ENCODE peak calls at places on chromosomes 11 and 22, in eight cellular contexts. One of them, this sample, is unnamed.

GRCh38 chr11:35082322-35083180 is 56.4 kb upstream of the CD44 start:
- DNase-seq in naive thymus-derived CD4-positive, alpha-beta T cell: peak; percentile 94
- DNase-seq in amniotic stem cell: peak; percentile 62
- DNase-seq in NCI-H446: no peak
- DNase-seq in T-helper 1 cell: peak; percentile 79
- DNase-seq in bronchial epithelial cell: peak; percentile 83
- DNase-seq in tibial artery: peak; percentile 63
- DNase-seq in EL: peak; percentile 96
- DNase-seq in this sample: peak; percentile 51

GRCh38 chr11:576791-577610 is 731 bp downstream of the PHRF1 start:
- DNase-seq in naive thymus-derived CD4-positive, alpha-beta T cell: no peak
- DNase-seq in amniotic stem cell: no peak
- DNase-seq in NCI-H446: no peak
- DNase-seq in T-helper 1 cell: no peak
- DNase-seq in bronchial epithelial cell: no peak
- DNase-seq in tibial artery: no peak
- DNase-seq in EL: no peak
- DNase-seq in this sample: no peak

GRCh38 chr11:9787981-9788521 is 124.2 kb downstream of the SWAP70 start:
- DNase-seq in naive thymus-derived CD4-positive, alpha-beta T cell: no peak
- DNase-seq in amniotic stem cell: peak; percentile 69
- DNase-seq in NCI-H446: no peak
- DNase-seq in T-helper 1 cell: no peak
- DNase-seq in bronchial epithelial cell: no peak
- DNase-seq in tibial artery: peak; percentile 36
- DNase-seq in EL: peak; percentile 95
- DNase-seq in this sample: peak; percentile 90

GRCh38 chr11:8593935-8594909 is at the start of gene STK33:
- DNase-seq in naive thymus-derived CD4-positive, alpha-beta T cell: no peak
- DNase-seq in amniotic stem cell: no peak
- DNase-seq in NCI-H446: peak; percentile 58
- DNase-seq in T-helper 1 cell: no peak
- DNase-seq in bronchial epithelial cell: no peak
- DNase-seq in tibial artery: no peak
- DNase-seq in EL: peak; percentile 48
- DNase-seq in this sample: no peak

GRCh38 chr22:46736705-46737104 is 1.3 kb downstream of the CERK start:
- DNase-seq in naive thymus-derived CD4-positive, alpha-beta T cell: no peak
- DNase-seq in amniotic stem cell: no peak
- DNase-seq in NCI-H446: no peak
- DNase-seq in T-helper 1 cell: no peak
- DNase-seq in bronchial epithelial cell: no peak
- DNase-seq in tibial artery: no peak
- DNase-seq in EL: no peak
- DNase-seq in this sample: no peak

GRCh38 chr22:23086787-23087186 is 16.5 kb downstream of the GNAZ start:
- DNase-seq in naive thymus-derived CD4-positive, alpha-beta T cell: no peak
- DNase-seq in amniotic stem cell: no peak
- DNase-seq in NCI-H446: no peak
- DNase-seq in T-helper 1 cell: no peak
- DNase-seq in bronchial epithelial cell: no peak
- DNase-seq in tibial artery: no peak
- DNase-seq in EL: no peak
- DNase-seq in this sample: no peak

GRCh38 chr22:46233231-46233630 is 16.9 kb downstream of the CDPF1 start:
- DNase-seq in naive thymus-derived CD4-positive, alpha-beta T cell: no peak
- DNase-seq in amniotic stem cell: peak; percentile 33
- DNase-seq in NCI-H446: no peak
- DNase-seq in T-helper 1 cell: no peak
- DNase-seq in bronchial epithelial cell: no peak
- DNase-seq in tibial artery: peak; percentile 51
- DNase-seq in EL: peak; percentile 45
- DNase-seq in this sample: no peak

GRCh38 chr11:67287355-67288197 is 1.5 kb upstream of the ANKRD13D start:
- DNase-seq in naive thymus-derived CD4-positive, alpha-beta T cell: peak; percentile 60
- DNase-seq in amniotic stem cell: no peak
- DNase-seq in NCI-H446: no peak
- DNase-seq in T-helper 1 cell: no peak
- DNase-seq in bronchial epithelial cell: no peak
- DNase-seq in tibial artery: no peak
- DNase-seq in EL: no peak
- DNase-seq in this sample: no peak

GRCh38 chr11:134270250-134270714 is 5.9 kb upstream of the GLB1L3 start:
- DNase-seq in naive thymus-derived CD4-positive, alpha-beta T cell: peak; percentile 41
- DNase-seq in amniotic stem cell: no peak
- DNase-seq in NCI-H446: no peak
- DNase-seq in T-helper 1 cell: no peak
- DNase-seq in bronchial epithelial cell: no peak
- DNase-seq in tibial artery: no peak
- DNase-seq in EL: no peak
- DNase-seq in this sample: no peak

GRCh38 chr11:131724436-131724995 is 354.1 kb downstream of the NTM start:
- DNase-seq in naive thymus-derived CD4-positive, alpha-beta T cell: no peak
- DNase-seq in amniotic stem cell: no peak
- DNase-seq in NCI-H446: no peak
- DNase-seq in T-helper 1 cell: no peak
- DNase-seq in bronchial epithelial cell: no peak
- DNase-seq in tibial artery: no peak
- DNase-seq in EL: no peak
- DNase-seq in this sample: no peak

GRCh38 chr22:35525687-35526332 is 14.8 kb upstream of the RASD2 start:
- DNase-seq in naive thymus-derived CD4-positive, alpha-beta T cell: no peak
- DNase-seq in amniotic stem cell: no peak
- DNase-seq in NCI-H446: no peak
- DNase-seq in T-helper 1 cell: no peak
- DNase-seq in bronchial epithelial cell: no peak
- DNase-seq in tibial artery: no peak
- DNase-seq in EL: no peak
- DNase-seq in this sample: no peak

GRCh38 chr11:15665368-15665871 is 550.7 kb downstream of the INSC start:
- DNase-seq in naive thymus-derived CD4-positive, alpha-beta T cell: no peak
- DNase-seq in amniotic stem cell: no peak
- DNase-seq in NCI-H446: no peak
- DNase-seq in T-helper 1 cell: no peak
- DNase-seq in bronchial epithelial cell: no peak
- DNase-seq in tibial artery: no peak
- DNase-seq in EL: peak; percentile 88
- DNase-seq in this sample: no peak

GRCh38 chr22:47092896-47093311 is 330.5 kb downstream of the TBC1D22A start:
- DNase-seq in naive thymus-derived CD4-positive, alpha-beta T cell: no peak
- DNase-seq in amniotic stem cell: no peak
- DNase-seq in NCI-H446: no peak
- DNase-seq in T-helper 1 cell: no peak
- DNase-seq in bronchial epithelial cell: peak; percentile 13
- DNase-seq in tibial artery: no peak
- DNase-seq in EL: peak; percentile 55
- DNase-seq in this sample: peak; percentile 28

GRCh38 chr22:33513388-33514336 is 406.6 kb downstream of the LARGE1 start:
- DNase-seq in naive thymus-derived CD4-positive, alpha-beta T cell: no peak
- DNase-seq in amniotic stem cell: no peak
- DNase-seq in NCI-H446: no peak
- DNase-seq in T-helper 1 cell: no peak
- DNase-seq in bronchial epithelial cell: peak; percentile 72
- DNase-seq in tibial artery: no peak
- DNase-seq in EL: no peak
- DNase-seq in this sample: no peak

GRCh38 chr11:12248330-12248729 is 129.0 kb upstream of the PARVA start:
- DNase-seq in naive thymus-derived CD4-positive, alpha-beta T cell: no peak
- DNase-seq in amniotic stem cell: no peak
- DNase-seq in NCI-H446: no peak
- DNase-seq in T-helper 1 cell: no peak
- DNase-seq in bronchial epithelial cell: peak; percentile 74
- DNase-seq in tibial artery: peak; percentile 70
- DNase-seq in EL: peak; percentile 15
- DNase-seq in this sample: no peak

GRCh38 chr11:9701799-9702198 is 37.9 kb downstream of the SWAP70 start:
- DNase-seq in naive thymus-derived CD4-positive, alpha-beta T cell: no peak
- DNase-seq in amniotic stem cell: no peak
- DNase-seq in NCI-H446: no peak
- DNase-seq in T-helper 1 cell: no peak
- DNase-seq in bronchial epithelial cell: no peak
- DNase-seq in tibial artery: no peak
- DNase-seq in EL: no peak
- DNase-seq in this sample: no peak

GRCh38 chr11:1069740-1070139 is 4.9 kb upstream of the MUC2 start:
- DNase-seq in naive thymus-derived CD4-positive, alpha-beta T cell: no peak
- DNase-seq in amniotic stem cell: no peak
- DNase-seq in NCI-H446: no peak
- DNase-seq in T-helper 1 cell: no peak
- DNase-seq in bronchial epithelial cell: no peak
- DNase-seq in tibial artery: no peak
- DNase-seq in EL: no peak
- DNase-seq in this sample: no peak

GRCh38 chr11:79119491-79120284 is 321.1 kb downstream of the TENM4 start:
- DNase-seq in naive thymus-derived CD4-positive, alpha-beta T cell: no peak
- DNase-seq in amniotic stem cell: no peak
- DNase-seq in NCI-H446: peak; percentile 71
- DNase-seq in T-helper 1 cell: no peak
- DNase-seq in bronchial epithelial cell: no peak
- DNase-seq in tibial artery: no peak
- DNase-seq in EL: no peak
- DNase-seq in this sample: no peak

GRCh38 chr11:122440783-122441701 is 214.5 kb upstream of the UBASH3B start:
- DNase-seq in naive thymus-derived CD4-positive, alpha-beta T cell: no peak
- DNase-seq in amniotic stem cell: no peak
- DNase-seq in NCI-H446: no peak
- DNase-seq in T-helper 1 cell: no peak
- DNase-seq in bronchial epithelial cell: no peak
- DNase-seq in tibial artery: peak; percentile 40
- DNase-seq in EL: peak; percentile 8
- DNase-seq in this sample: no peak

GRCh38 chr11:61120865-61121831 is 18.9 kb downstream of the CD5 start:
- DNase-seq in naive thymus-derived CD4-positive, alpha-beta T cell: peak; percentile 92
- DNase-seq in amniotic stem cell: no peak
- DNase-seq in NCI-H446: no peak
- DNase-seq in T-helper 1 cell: peak; percentile 62
- DNase-seq in bronchial epithelial cell: peak; percentile 29
- DNase-seq in tibial artery: no peak
- DNase-seq in EL: no peak
- DNase-seq in this sample: no peak

GRCh38 chr11:103091024-103091423 is 936 bp downstream of the DCUN1D5 start:
- DNase-seq in naive thymus-derived CD4-positive, alpha-beta T cell: peak; percentile 1
- DNase-seq in amniotic stem cell: no peak
- DNase-seq in NCI-H446: peak; percentile 39
- DNase-seq in T-helper 1 cell: no peak
- DNase-seq in bronchial epithelial cell: peak; percentile 10
- DNase-seq in tibial artery: no peak
- DNase-seq in EL: peak; percentile 25
- DNase-seq in this sample: no peak

GRCh38 chr22:44648821-44649566 is 53.0 kb upstream of the PRR5 start:
- DNase-seq in naive thymus-derived CD4-positive, alpha-beta T cell: no peak
- DNase-seq in amniotic stem cell: peak; percentile 78
- DNase-seq in NCI-H446: no peak
- DNase-seq in T-helper 1 cell: no peak
- DNase-seq in bronchial epithelial cell: peak; percentile 79
- DNase-seq in tibial artery: peak; percentile 58
- DNase-seq in EL: peak; percentile 84
- DNase-seq in this sample: no peak

GRCh38 chr11:72614381-72614780 is 59.8 kb downstream of the PDE2A start:
- DNase-seq in naive thymus-derived CD4-positive, alpha-beta T cell: no peak
- DNase-seq in amniotic stem cell: no peak
- DNase-seq in NCI-H446: no peak
- DNase-seq in T-helper 1 cell: no peak
- DNase-seq in bronchial epithelial cell: no peak
- DNase-seq in tibial artery: no peak
- DNase-seq in EL: peak; percentile 22
- DNase-seq in this sample: no peak

GRCh38 chr11:68652683-68653156 is 31.6 kb upstream of the GAL start:
- DNase-seq in naive thymus-derived CD4-positive, alpha-beta T cell: no peak
- DNase-seq in amniotic stem cell: no peak
- DNase-seq in NCI-H446: no peak
- DNase-seq in T-helper 1 cell: no peak
- DNase-seq in bronchial epithelial cell: no peak
- DNase-seq in tibial artery: no peak
- DNase-seq in EL: no peak
- DNase-seq in this sample: no peak

GRCh38 chr11:92211576-92212167 is 12.9 kb upstream of the FAT3 start:
- DNase-seq in naive thymus-derived CD4-positive, alpha-beta T cell: no peak
- DNase-seq in amniotic stem cell: no peak
- DNase-seq in NCI-H446: no peak
- DNase-seq in T-helper 1 cell: no peak
- DNase-seq in bronchial epithelial cell: peak; percentile 31
- DNase-seq in tibial artery: no peak
- DNase-seq in EL: peak; percentile 52
- DNase-seq in this sample: no peak

GRCh38 chr11:126607374-126607773 is 251.9 kb downstream of the ST3GAL4 start:
- DNase-seq in naive thymus-derived CD4-positive, alpha-beta T cell: no peak
- DNase-seq in amniotic stem cell: peak; percentile 43
- DNase-seq in NCI-H446: no peak
- DNase-seq in T-helper 1 cell: no peak
- DNase-seq in bronchial epithelial cell: peak; percentile 23
- DNase-seq in tibial artery: no peak
- DNase-seq in EL: peak; percentile 59
- DNase-seq in this sample: peak; percentile 33

This sample was measured in astrocyte of the cerebellum.